ENCODE peak calls at places on chromosomes 6 and 20, in six cellular contexts. One of them, this sample, is unnamed.

GRCh38 chr6:18117136-18117535 is 5.3 kb downstream of the NHLRC1 start:
- DNase-seq in Peyer's patch: no peak
- DNase-seq in CD8-positive, alpha-beta T cell: no peak
- DNase-seq in PC-3: no peak
- DNase-seq in brain microvascular endothelial cell: no peak
- DNase-seq in epithelial cell of esophagus: peak
- DNase-seq in this sample: no peak

GRCh38 chr20:51446656-51447055 is 95.9 kb downstream of the NFATC2 start:
- DNase-seq in Peyer's patch: no peak
- DNase-seq in CD8-positive, alpha-beta T cell: no peak
- DNase-seq in PC-3: peak
- DNase-seq in brain microvascular endothelial cell: peak
- DNase-seq in epithelial cell of esophagus: peak
- DNase-seq in this sample: no peak

GRCh38 chr6:96626749-96627353 is 63.9 kb downstream of the FHL5 start:
- DNase-seq in Peyer's patch: no peak
- DNase-seq in CD8-positive, alpha-beta T cell: no peak
- DNase-seq in PC-3: peak
- DNase-seq in brain microvascular endothelial cell: no peak
- DNase-seq in epithelial cell of esophagus: peak
- DNase-seq in this sample: no peak

GRCh38 chr6:23633986-23634385 is 492.0 kb upstream of the NRSN1 start:
- DNase-seq in Peyer's patch: no peak
- DNase-seq in CD8-positive, alpha-beta T cell: no peak
- DNase-seq in PC-3: no peak
- DNase-seq in brain microvascular endothelial cell: no peak
- DNase-seq in epithelial cell of esophagus: no peak
- DNase-seq in this sample: no peak

GRCh38 chr20:49344975-49345374 is 67.1 kb upstream of the ZNFX1 start:
- DNase-seq in Peyer's patch: no peak
- DNase-seq in CD8-positive, alpha-beta T cell: no peak
- DNase-seq in PC-3: peak
- DNase-seq in brain microvascular endothelial cell: peak
- DNase-seq in epithelial cell of esophagus: peak
- DNase-seq in this sample: peak

GRCh38 chr20:878511-879307 is 37.4 kb downstream of the ANGPT4 start:
- DNase-seq in Peyer's patch: no peak
- DNase-seq in CD8-positive, alpha-beta T cell: no peak
- DNase-seq in PC-3: peak
- DNase-seq in brain microvascular endothelial cell: no peak
- DNase-seq in epithelial cell of esophagus: peak
- DNase-seq in this sample: no peak

GRCh38 chr6:135314543-135314942 is 133.4 kb downstream of the MYB start:
- DNase-seq in Peyer's patch: no peak
- DNase-seq in CD8-positive, alpha-beta T cell: no peak
- DNase-seq in PC-3: no peak
- DNase-seq in brain microvascular endothelial cell: no peak
- DNase-seq in epithelial cell of esophagus: no peak
- DNase-seq in this sample: no peak

GRCh38 chr6:30169658-30170614 is 6.6 kb downstream of the TRIM15 start:
- DNase-seq in Peyer's patch: no peak
- DNase-seq in CD8-positive, alpha-beta T cell: no peak
- DNase-seq in PC-3: peak
- DNase-seq in brain microvascular endothelial cell: peak
- DNase-seq in epithelial cell of esophagus: peak
- DNase-seq in this sample: peak

GRCh38 chr6:34200340-34200971 is 36.2 kb upstream of the HMGA1 start:
- DNase-seq in Peyer's patch: no peak
- DNase-seq in CD8-positive, alpha-beta T cell: no peak
- DNase-seq in PC-3: peak
- DNase-seq in brain microvascular endothelial cell: no peak
- DNase-seq in epithelial cell of esophagus: no peak
- DNase-seq in this sample: no peak

GRCh38 chr6:125524356-125524755 is 222.6 kb upstream of the HDDC2 start:
- DNase-seq in Peyer's patch: no peak
- DNase-seq in CD8-positive, alpha-beta T cell: no peak
- DNase-seq in PC-3: no peak
- DNase-seq in brain microvascular endothelial cell: no peak
- DNase-seq in epithelial cell of esophagus: no peak
- DNase-seq in this sample: no peak

GRCh38 chr20:25637247-25637646 is 13.4 kb upstream of the NANP start:
- DNase-seq in Peyer's patch: no peak
- DNase-seq in CD8-positive, alpha-beta T cell: no peak
- DNase-seq in PC-3: peak
- DNase-seq in brain microvascular endothelial cell: no peak
- DNase-seq in epithelial cell of esophagus: no peak
- DNase-seq in this sample: no peak

GRCh38 chr6:149075616-149076354 is 241.7 kb upstream of the TAB2 start:
- DNase-seq in Peyer's patch: no peak
- DNase-seq in CD8-positive, alpha-beta T cell: no peak
- DNase-seq in PC-3: peak
- DNase-seq in brain microvascular endothelial cell: no peak
- DNase-seq in epithelial cell of esophagus: peak
- DNase-seq in this sample: no peak

GRCh38 chr6:72212686-72213085 is 326.3 kb downstream of the RIMS1 start:
- DNase-seq in Peyer's patch: no peak
- DNase-seq in CD8-positive, alpha-beta T cell: no peak
- DNase-seq in PC-3: no peak
- DNase-seq in brain microvascular endothelial cell: no peak
- DNase-seq in epithelial cell of esophagus: no peak
- DNase-seq in this sample: no peak

DNA sequence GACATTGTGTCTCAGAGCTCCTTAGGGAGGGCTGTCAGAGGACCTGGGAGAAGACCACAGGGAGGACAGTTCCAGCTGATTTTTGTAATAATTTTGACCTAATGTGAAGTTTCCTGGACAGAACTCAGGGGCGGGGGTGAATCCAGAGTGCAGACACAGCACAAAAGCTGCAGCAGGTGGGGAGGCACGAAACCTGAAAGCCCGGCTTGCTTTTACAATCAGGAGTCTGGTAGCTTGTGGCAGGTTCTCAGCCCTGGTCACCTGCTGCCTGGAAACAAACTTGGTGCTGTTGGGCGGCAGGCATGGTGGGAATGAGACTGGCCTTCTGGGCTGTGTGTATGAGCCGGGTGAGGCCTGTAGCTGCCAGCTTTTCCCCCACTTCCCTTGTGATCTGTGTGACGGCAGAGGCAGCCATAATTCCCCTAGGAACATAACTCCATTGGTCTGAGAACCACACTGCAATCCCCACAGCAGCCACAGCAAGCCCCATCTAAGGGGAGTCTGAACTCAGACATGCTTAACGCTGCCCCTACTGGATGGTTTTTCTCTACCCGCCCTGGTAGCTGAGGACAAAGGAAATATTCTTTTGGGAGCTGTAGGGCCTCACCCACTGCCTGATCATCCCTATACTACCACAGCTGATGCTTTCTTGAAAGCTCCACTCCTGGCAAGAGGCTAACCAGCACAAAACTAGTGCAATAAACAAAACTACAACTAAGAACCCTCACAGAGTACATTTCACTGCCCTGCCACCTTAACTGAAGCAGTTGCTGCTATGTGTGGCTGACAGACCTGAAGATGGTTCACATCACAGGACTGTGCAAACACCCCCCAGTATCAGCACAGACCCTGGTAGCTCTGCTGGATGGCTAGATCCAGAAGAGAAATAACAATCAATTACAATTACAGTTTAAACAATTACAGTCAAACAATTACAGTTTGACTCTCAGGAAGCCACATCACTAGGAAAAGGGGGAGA is 1055.1 kb upstream of the GJE1 start:
- DNase-seq in Peyer's patch: no peak
- DNase-seq in CD8-positive, alpha-beta T cell: no peak
- DNase-seq in PC-3: peak
- DNase-seq in brain microvascular endothelial cell: peak
- DNase-seq in epithelial cell of esophagus: peak
- DNase-seq in this sample: no peak
- TF ChIP-seq CTCF in Peyer's patch: no peak
- TF ChIP-seq CTCF in CD8-positive, alpha-beta T cell: no peak
- TF ChIP-seq CTCF in PC-3: peak
- TF ChIP-seq CTCF in brain microvascular endothelial cell: peak
- TF ChIP-seq CTCF in epithelial cell of esophagus: peak
- TF ChIP-seq CTCF in this sample: no peak

GRCh38 chr20:5234978-5235377 is 81.8 kb downstream of the PROKR2 start:
- DNase-seq in Peyer's patch: no peak
- DNase-seq in CD8-positive, alpha-beta T cell: no peak
- DNase-seq in PC-3: no peak
- DNase-seq in brain microvascular endothelial cell: no peak
- DNase-seq in epithelial cell of esophagus: no peak
- DNase-seq in this sample: no peak
- H3K4me3 ChIP-seq in Peyer's patch: no peak
- H3K4me3 ChIP-seq in CD8-positive, alpha-beta T cell: no peak
- H3K4me3 ChIP-seq in PC-3: no peak
- H3K4me3 ChIP-seq in brain microvascular endothelial cell: no peak
- H3K4me3 ChIP-seq in epithelial cell of esophagus: no peak
- H3K4me3 ChIP-seq in this sample: no peak

DNA sequence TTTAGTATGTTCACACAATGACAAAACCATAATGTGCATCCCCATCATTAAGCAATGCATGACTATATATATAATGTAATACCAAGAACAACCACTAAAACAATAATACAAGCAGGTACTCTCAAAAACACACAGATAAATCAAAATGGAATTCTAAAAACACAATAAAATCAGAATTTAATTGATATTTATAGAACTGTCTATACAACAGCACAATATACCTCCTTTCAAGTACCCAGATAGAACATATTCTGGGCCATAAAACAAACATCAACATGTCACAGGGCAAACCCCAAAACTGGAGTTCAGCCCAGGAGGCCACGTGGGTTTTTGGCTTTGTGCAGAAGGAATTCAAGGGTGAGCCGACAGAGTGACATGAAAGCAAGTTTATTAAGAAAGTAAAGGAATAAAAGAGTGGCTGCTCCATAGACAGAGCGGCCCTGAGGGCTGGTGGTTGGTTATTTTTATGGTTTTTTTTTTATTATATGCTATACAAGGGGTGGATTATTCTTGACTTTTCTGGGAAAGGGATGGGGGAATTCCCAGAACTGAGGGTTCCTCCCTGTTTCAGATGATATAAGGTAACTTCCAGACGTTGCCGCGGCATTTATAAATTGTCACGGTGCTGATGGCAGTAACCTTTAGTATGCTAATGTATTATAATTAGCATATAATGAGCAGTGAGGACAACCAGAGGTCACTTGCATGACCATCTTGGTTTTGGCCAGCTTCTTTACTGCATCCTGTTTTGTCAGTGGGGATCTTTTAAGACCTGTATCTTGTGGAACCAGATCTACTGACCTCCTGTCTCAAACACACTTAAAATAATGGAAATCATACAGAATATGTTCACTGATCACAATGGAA is 5.6 kb downstream of the RAB23 start:
- DNase-seq in Peyer's patch: no peak
- DNase-seq in CD8-positive, alpha-beta T cell: no peak
- DNase-seq in PC-3: peak
- DNase-seq in brain microvascular endothelial cell: no peak
- DNase-seq in epithelial cell of esophagus: peak
- DNase-seq in this sample: no peak
- TF ChIP-seq CTCF in Peyer's patch: peak
- TF ChIP-seq CTCF in CD8-positive, alpha-beta T cell: peak
- TF ChIP-seq CTCF in PC-3: peak
- TF ChIP-seq CTCF in brain microvascular endothelial cell: peak
- TF ChIP-seq CTCF in epithelial cell of esophagus: peak
- TF ChIP-seq CTCF in this sample: no peak

DNA sequence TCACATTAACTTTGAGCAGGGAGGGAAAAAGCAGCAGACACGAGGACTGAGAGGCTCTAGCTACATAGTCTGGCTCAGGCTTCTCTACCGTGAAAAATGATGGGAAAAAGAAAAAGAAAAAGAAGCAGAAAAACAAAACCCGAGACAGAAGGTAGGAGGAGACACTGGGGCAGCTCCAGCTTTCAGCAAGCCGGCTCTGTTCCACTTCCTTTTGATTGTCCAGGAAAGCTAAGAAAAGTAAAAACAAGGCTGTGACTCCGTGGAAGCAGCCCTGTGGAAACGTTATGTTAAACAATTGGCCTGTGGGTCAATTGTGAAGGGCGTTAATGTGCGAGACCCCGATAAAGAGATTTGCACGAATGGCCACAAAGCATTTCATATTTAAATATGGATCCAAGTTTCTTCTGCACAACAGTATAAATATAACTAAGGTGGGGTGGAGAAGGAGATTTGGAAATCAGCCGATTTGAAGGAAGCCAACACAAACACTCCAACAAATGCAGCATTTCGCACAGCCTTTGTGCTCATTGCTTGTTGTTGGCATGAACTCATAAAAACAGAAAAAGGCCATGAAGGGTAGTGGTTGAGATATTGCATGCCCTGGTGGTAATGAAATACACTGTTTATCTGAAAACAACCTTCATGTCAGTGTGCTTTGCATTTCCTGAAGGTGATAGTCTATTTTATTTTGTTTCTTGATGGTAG is 236.9 kb upstream of the JAG1 start:
- DNase-seq in Peyer's patch: no peak
- DNase-seq in CD8-positive, alpha-beta T cell: no peak
- DNase-seq in PC-3: no peak
- DNase-seq in brain microvascular endothelial cell: no peak
- DNase-seq in epithelial cell of esophagus: no peak
- DNase-seq in this sample: no peak
- H3K4me3 ChIP-seq in Peyer's patch: no peak
- H3K4me3 ChIP-seq in CD8-positive, alpha-beta T cell: no peak
- H3K4me3 ChIP-seq in PC-3: no peak
- H3K4me3 ChIP-seq in brain microvascular endothelial cell: no peak
- H3K4me3 ChIP-seq in epithelial cell of esophagus: no peak
- H3K4me3 ChIP-seq in this sample: no peak

DNA sequence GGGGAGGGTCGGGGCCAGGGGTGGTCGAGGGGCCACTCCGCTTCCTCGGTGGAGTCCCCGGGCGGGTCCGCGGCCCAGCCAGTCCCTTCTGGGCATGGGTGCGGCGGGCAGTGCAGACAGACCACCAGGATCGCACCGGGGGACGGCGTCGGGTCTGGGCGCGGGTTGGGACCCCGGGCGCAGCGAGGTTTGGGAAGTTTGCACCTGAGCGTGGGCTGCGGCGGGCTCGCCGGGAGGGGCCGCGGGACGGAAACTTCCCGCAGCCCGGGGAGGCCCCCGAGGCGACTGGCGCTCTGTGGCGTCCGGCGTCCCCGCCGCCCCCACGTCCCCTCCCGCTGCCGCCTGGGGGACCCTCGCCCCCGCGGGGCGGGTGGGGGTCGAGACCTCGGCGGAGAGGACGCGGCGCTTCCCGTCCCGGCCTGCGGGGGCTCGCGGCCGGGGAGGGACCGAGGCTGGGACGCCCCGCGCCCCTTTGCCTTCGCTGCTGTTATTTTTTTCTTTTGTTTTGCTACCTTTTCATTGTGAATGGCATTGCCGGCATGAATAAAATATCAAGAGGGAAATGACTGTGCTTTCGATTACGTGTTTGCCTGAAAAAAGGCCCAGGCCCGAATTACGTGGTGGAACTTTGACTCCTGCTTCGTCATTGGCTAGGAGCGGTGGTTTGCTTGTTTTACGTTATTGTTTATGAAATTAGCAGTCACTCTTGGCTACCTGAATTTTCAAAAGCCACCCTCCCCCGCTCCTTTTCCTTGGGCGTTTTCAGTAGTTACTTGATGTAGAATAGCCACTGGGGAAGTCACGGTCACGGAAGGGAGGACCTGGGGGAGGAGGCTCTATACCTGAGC is 701 bp downstream of the SNX9 start:
- DNase-seq in Peyer's patch: peak
- DNase-seq in CD8-positive, alpha-beta T cell: peak
- DNase-seq in PC-3: peak
- DNase-seq in brain microvascular endothelial cell: peak
- DNase-seq in epithelial cell of esophagus: peak
- DNase-seq in this sample: no peak
- TF ChIP-seq CTCF in Peyer's patch: no peak
- TF ChIP-seq CTCF in CD8-positive, alpha-beta T cell: no peak
- TF ChIP-seq CTCF in PC-3: no peak
- TF ChIP-seq CTCF in brain microvascular endothelial cell: no peak
- TF ChIP-seq CTCF in epithelial cell of esophagus: no peak
- TF ChIP-seq CTCF in this sample: no peak

This sample was measured in AG04449.